ENCODE peak calls at places on chromosomes 6 and 20, in six cellular contexts. One of them, this sample, is unnamed.

GRCh38 chr20:32642257-32643046 is 31.3 kb downstream of the C20orf203 start:
- DNase-seq in breast epithelium: no peak
- DNase-seq in anterior cingulate cortex: no peak
- DNase-seq in activated T-cell treated with anti-CD3 and anti-CD28 coated beads for 4 hours: no peak
- DNase-seq in GM03348: no peak
- DNase-seq in CD8-positive, alpha-beta memory T cell: no peak
- DNase-seq in this sample: no peak

GRCh38 chr6:147345902-147346301 is 141.7 kb downstream of the STXBP5 start:
- DNase-seq in GM03348: no peak
- DNase-seq in activated T-cell treated with anti-CD3 and anti-CD28 coated beads for 4 hours: no peak
- DNase-seq in CD8-positive, alpha-beta memory T cell: no peak
- DNase-seq in breast epithelium: no peak
- DNase-seq in anterior cingulate cortex: no peak
- DNase-seq in this sample: no peak

GRCh38 chr20:8901237-8902025 is 167.5 kb upstream of the PLCB4 start:
- DNase-seq in GM03348: peak
- DNase-seq in activated T-cell treated with anti-CD3 and anti-CD28 coated beads for 4 hours: no peak
- DNase-seq in breast epithelium: no peak
- DNase-seq in anterior cingulate cortex: no peak
- DNase-seq in CD8-positive, alpha-beta memory T cell: no peak
- DNase-seq in this sample: no peak

GRCh38 chr6:137443901-137444300 is 50.3 kb downstream of the OLIG3 start:
- DNase-seq in anterior cingulate cortex: no peak
- DNase-seq in CD8-positive, alpha-beta memory T cell: no peak
- DNase-seq in GM03348: no peak
- DNase-seq in activated T-cell treated with anti-CD3 and anti-CD28 coated beads for 4 hours: no peak
- DNase-seq in breast epithelium: no peak
- DNase-seq in this sample: no peak

GRCh38 chr6:108944707-108945685 is 96.8 kb downstream of the ARMC2 start:
- DNase-seq in anterior cingulate cortex: no peak
- DNase-seq in breast epithelium: no peak
- DNase-seq in CD8-positive, alpha-beta memory T cell: no peak
- DNase-seq in activated T-cell treated with anti-CD3 and anti-CD28 coated beads for 4 hours: no peak
- DNase-seq in GM03348: peak
- DNase-seq in this sample: no peak

GRCh38 chr20:58524814-58525213 is 9.6 kb upstream of the APCDD1L start:
- DNase-seq in GM03348: peak
- DNase-seq in CD8-positive, alpha-beta memory T cell: no peak
- DNase-seq in activated T-cell treated with anti-CD3 and anti-CD28 coated beads for 4 hours: no peak
- DNase-seq in breast epithelium: no peak
- DNase-seq in anterior cingulate cortex: no peak
- DNase-seq in this sample: no peak

GRCh38 chr6:90788781-90789180 is 201.9 kb upstream of the MAP3K7 start:
- DNase-seq in GM03348: no peak
- DNase-seq in activated T-cell treated with anti-CD3 and anti-CD28 coated beads for 4 hours: no peak
- DNase-seq in anterior cingulate cortex: no peak
- DNase-seq in CD8-positive, alpha-beta memory T cell: no peak
- DNase-seq in breast epithelium: no peak
- DNase-seq in this sample: no peak

GRCh38 chr6:11207199-11207968 is 25.1 kb downstream of the NEDD9 start:
- DNase-seq in GM03348: peak
- DNase-seq in anterior cingulate cortex: no peak
- DNase-seq in breast epithelium: peak
- DNase-seq in CD8-positive, alpha-beta memory T cell: no peak
- DNase-seq in activated T-cell treated with anti-CD3 and anti-CD28 coated beads for 4 hours: no peak
- DNase-seq in this sample: peak

GRCh38 chr6:150478651-150479498 is 110.1 kb downstream of the IYD start:
- DNase-seq in GM03348: no peak
- DNase-seq in activated T-cell treated with anti-CD3 and anti-CD28 coated beads for 4 hours: no peak
- DNase-seq in breast epithelium: no peak
- DNase-seq in CD8-positive, alpha-beta memory T cell: no peak
- DNase-seq in anterior cingulate cortex: no peak
- DNase-seq in this sample: no peak

GRCh38 chr6:2363211-2363610 is 117.8 kb upstream of the GMDS start:
- DNase-seq in breast epithelium: no peak
- DNase-seq in activated T-cell treated with anti-CD3 and anti-CD28 coated beads for 4 hours: no peak
- DNase-seq in anterior cingulate cortex: no peak
- DNase-seq in CD8-positive, alpha-beta memory T cell: no peak
- DNase-seq in GM03348: no peak
- DNase-seq in this sample: no peak

GRCh38 chr20:25224941-25225340 is 22.9 kb upstream of the PYGB start:
- DNase-seq in CD8-positive, alpha-beta memory T cell: no peak
- DNase-seq in GM03348: no peak
- DNase-seq in anterior cingulate cortex: no peak
- DNase-seq in activated T-cell treated with anti-CD3 and anti-CD28 coated beads for 4 hours: no peak
- DNase-seq in breast epithelium: no peak
- DNase-seq in this sample: no peak

GRCh38 chr20:46544576-46544975 is 5.9 kb downstream of the OCSTAMP start:
- DNase-seq in GM03348: no peak
- DNase-seq in breast epithelium: no peak
- DNase-seq in anterior cingulate cortex: no peak
- DNase-seq in activated T-cell treated with anti-CD3 and anti-CD28 coated beads for 4 hours: no peak
- DNase-seq in CD8-positive, alpha-beta memory T cell: no peak
- DNase-seq in this sample: no peak

GRCh38 chr6:83231146-83231545 is 38.0 kb downstream of the RWDD2A start:
- DNase-seq in anterior cingulate cortex: no peak
- DNase-seq in CD8-positive, alpha-beta memory T cell: no peak
- DNase-seq in activated T-cell treated with anti-CD3 and anti-CD28 coated beads for 4 hours: no peak
- DNase-seq in breast epithelium: no peak
- DNase-seq in GM03348: peak
- DNase-seq in this sample: no peak

GRCh38 chr6:35926509-35927215 is 5.8 kb upstream of the SRPK1 start:
- DNase-seq in breast epithelium: no peak
- DNase-seq in GM03348: no peak
- DNase-seq in anterior cingulate cortex: no peak
- DNase-seq in CD8-positive, alpha-beta memory T cell: no peak
- DNase-seq in activated T-cell treated with anti-CD3 and anti-CD28 coated beads for 4 hours: no peak
- DNase-seq in this sample: no peak

GRCh38 chr6:162478191-162478642 is 249.3 kb downstream of the PRKN start:
- DNase-seq in activated T-cell treated with anti-CD3 and anti-CD28 coated beads for 4 hours: no peak
- DNase-seq in CD8-positive, alpha-beta memory T cell: no peak
- DNase-seq in anterior cingulate cortex: no peak
- DNase-seq in breast epithelium: no peak
- DNase-seq in GM03348: no peak
- DNase-seq in this sample: no peak

This sample was measured in pulmonary artery endothelial cell.